ENCODE peak calls at places on chromosomes 7 and 10, in eight cellular contexts. Z is AG08396, D is PC-9, B is GM10248, I is GM12892, S is brain microvascular endothelial cell, G is AG04450, U is HFFc6. J is an unnamed sample.
A peak's percentile ranks its signal among the peaks of the same experiment; 100 is the strongest.

GRCh38 chr7:44213872-44214595 is 13.3 kb downstream of the YKT6 start:
- DNase-seq in Z (peak; percentile 63), D (no peak), B (peak; percentile 72), I (peak; percentile 57), S (peak; percentile 27), G (no peak), U (peak; percentile 49), J (no peak)

GRCh38 chr7:150838965-150839650 is 13.2 kb upstream of the AOC1 start:
- DNase-seq in Z (no peak), D (no peak), B (no peak), I (no peak), S (no peak), G (no peak), U (no peak), J (no peak)

GRCh38 chr7:18400726-18401125 is 94.8 kb upstream of the HDAC9 start:
- DNase-seq in Z (no peak), D (no peak), B (no peak), I (no peak), S (no peak), G (no peak), U (no peak), J (no peak)

GRCh38 chr10:89785095-89785494 is 83.7 kb downstream of the KIF20B start:
- DNase-seq in Z (no peak), D (no peak), B (no peak), I (no peak), S (no peak), G (no peak), U (no peak), J (no peak)

GRCh38 chr10:97861351-97861750 is 11.7 kb downstream of the GOLGA7B start:
- DNase-seq in Z (peak; percentile 87), D (peak; percentile 74), B (no peak), I (no peak), S (peak; percentile 48), G (no peak), U (peak; percentile 89), J (peak; percentile 75)

GRCh38 chr7:138607216-138608126 is 93.7 kb downstream of the SVOPL start:
- DNase-seq in Z (no peak), D (no peak), B (no peak), I (no peak), S (no peak), G (no peak), U (no peak), J (no peak)

GRCh38 chr10:6089334-6090219 is 743 bp downstream of the RBM17 start:
- DNase-seq in Z (peak; percentile 40), D (peak; percentile 56), B (no peak), I (no peak), S (no peak), G (no peak), U (peak; percentile 19), J (no peak)

GRCh38 chr10:4431114-4431862 is 394.7 kb upstream of the AKR1E2 start:
- DNase-seq in Z (peak; percentile 48), D (no peak), B (no peak), I (no peak), S (peak; percentile 76), G (peak; percentile 65), U (peak; percentile 66), J (peak; percentile 77)

GRCh38 chr7:44693641-44694313 is 54.9 kb upstream of the ZMIZ2 start:
- DNase-seq in Z (peak; percentile 84), D (peak; percentile 60), B (no peak), I (no peak), S (peak; percentile 78), G (peak; percentile 29), U (peak; percentile 86), J (peak; percentile 77)

GRCh38 chr10:78304091-78305045 is 270.7 kb downstream of the RPS24 start:
- DNase-seq in Z (no peak), D (no peak), B (no peak), I (no peak), S (no peak), G (no peak), U (no peak), J (no peak)

GRCh38 chr10:113518415-113518814 is 34.4 kb upstream of the HABP2 start:
- DNase-seq in Z (no peak), D (no peak), B (no peak), I (no peak), S (no peak), G (no peak), U (no peak), J (no peak)

GRCh38 chr7:17405786-17406185 is 107.3 kb downstream of the AHR start:
- DNase-seq in Z (peak; percentile 48), D (peak; percentile 86), B (no peak), I (no peak), S (peak; percentile 95), G (peak; percentile 76), U (peak; percentile 87), J (peak; percentile 90)

GRCh38 chr7:44145419-44145968 is 4.4 kb upstream of the MYL7 start:
- DNase-seq in Z (no peak), D (no peak), B (no peak), I (no peak), S (no peak), G (no peak), U (no peak), J (peak; percentile 20)

GRCh38 chr7:94061316-94061715 is 57.2 kb upstream of the BET1 start:
- DNase-seq in Z (no peak), D (no peak), B (no peak), I (no peak), S (no peak), G (no peak), U (no peak), J (no peak)

GRCh38 chr7:98360221-98361124 is 40.4 kb downstream of the BAIAP2L1 start:
- DNase-seq in Z (no peak), D (peak; percentile 99), B (no peak), I (no peak), S (no peak), G (no peak), U (no peak), J (no peak)

GRCh38 chr10:74882427-74882826 is 56.0 kb downstream of the KAT6B start:
- DNase-seq in Z (peak; percentile 17), D (no peak), B (no peak), I (no peak), S (no peak), G (peak; percentile 41), U (no peak), J (no peak)

GRCh38 chr7:73872056-73872908 is 11.3 kb downstream of the TMEM270 start:
- DNase-seq in Z (no peak), D (no peak), B (no peak), I (no peak), S (no peak), G (no peak), U (no peak), J (no peak)

GRCh38 chr10:101297901-101298451 is 56.0 kb upstream of the BTRC start:
- DNase-seq in Z (peak; percentile 84), D (no peak), B (peak; percentile 75), I (peak; percentile 47), S (peak; percentile 51), G (no peak), U (peak; percentile 5), J (no peak)

GRCh38 chr10:33803248-33803647 is 468.8 kb upstream of the NRP1 start:
- DNase-seq in Z (no peak), D (no peak), B (no peak), I (no peak), S (peak; percentile 83), G (no peak), U (peak; percentile 42), J (peak; percentile 67)

GRCh38 chr7:2417981-2418481 is 14.6 kb downstream of the CHST12 start:
- DNase-seq in Z (peak; percentile 49), D (no peak), B (no peak), I (no peak), S (peak; percentile 6), G (no peak), U (peak; percentile 12), J (peak; percentile 83)

GRCh38 chr10:25501912-25502311 is 327.1 kb downstream of the GPR158 start:
- DNase-seq in Z (no peak), D (no peak), B (no peak), I (no peak), S (no peak), G (no peak), U (no peak), J (no peak)

GRCh38 chr7:100539436-100540006 is 518 bp downstream of the AGFG2 start:
- DNase-seq in Z (no peak), D (no peak), B (no peak), I (no peak), S (no peak), G (no peak), U (no peak), J (no peak)

GRCh38 chr7:47576031-47576908 is 5.6 kb downstream of the TNS3 start:
- DNase-seq in Z (no peak), D (peak; percentile 100), B (no peak), I (no peak), S (no peak), G (no peak), U (peak; percentile 31), J (peak; percentile 76)

GRCh38 chr10:68208424-68209042 is 23.4 kb downstream of the ATOH7 start:
- DNase-seq in Z (peak; percentile 73), D (peak; percentile 63), B (peak; percentile 45), I (no peak), S (peak; percentile 72), G (no peak), U (no peak), J (peak; percentile 85)

GRCh38 chr7:171912-172515 is 20.4 kb upstream of the FAM20C start:
- DNase-seq in Z (no peak), D (no peak), B (no peak), I (no peak), S (no peak), G (no peak), U (no peak), J (no peak)

GRCh38 chr10:48946891-48947500 is 7.4 kb upstream of the LRRC18 start:
- DNase-seq in Z (no peak), D (no peak), B (no peak), I (no peak), S (no peak), G (no peak), U (no peak), J (no peak)